ENCODE peak calls at places on chromosomes 2 and 18, in six cellular contexts. H is foreskin fibroblast, B is epithelial cell of proximal tubule, R is SK-N-SH, S is ovary, C is neural progenitor cell. O is an unnamed sample.

GRCh38 chr2:3292416-3292815 is 85.2 kb downstream of the EIPR1 start:
- DNase-seq in B (no peak), H (no peak), S (peak), R (peak), C (no peak), O (no peak)

GRCh38 chr2:922230-922629 is 28.4 kb upstream of the SNTG2 start:
- DNase-seq in C (no peak), S (no peak), H (no peak), B (no peak), R (no peak), O (no peak)

GRCh38 chr2:64313311-64313710 is 140.7 kb upstream of the LGALSL start:
- DNase-seq in S (no peak), B (no peak), H (no peak), R (no peak), C (no peak), O (no peak)

GRCh38 chr2:38178556-38179419 is 102.8 kb upstream of the CYP1B1 start:
- DNase-seq in C (no peak), R (no peak), H (peak), S (no peak), B (peak), O (no peak)

GRCh38 chr2:42252464-42252863 is 83.3 kb downstream of the EML4 start:
- DNase-seq in B (no peak), R (no peak), C (peak), H (no peak), S (no peak), O (no peak)

GRCh38 chr2:233387667-233388528 is 33.6 kb downstream of the DGKD start:
- DNase-seq in R (peak), B (peak), S (peak), C (no peak), H (peak), O (peak)

GRCh38 chr2:192236136-192236535 is 41.4 kb upstream of the TMEFF2 start:
- DNase-seq in H (peak), B (no peak), S (no peak), R (no peak), C (no peak), O (peak)

GRCh38 chr2:212124597-212124996 is 414.0 kb downstream of the ERBB4 start:
- DNase-seq in H (no peak), R (no peak), S (no peak), C (peak), B (no peak), O (no peak)

GRCh38 chr2:237299897-237300296 is 114.1 kb downstream of the COL6A3 start:
- DNase-seq in S (no peak), B (peak), H (peak), C (no peak), R (no peak), O (peak)

GRCh38 chr2:196718394-196718793 is 78.9 kb downstream of the CCDC150 start:
- DNase-seq in C (no peak), B (no peak), S (no peak), R (no peak), H (peak), O (no peak)

GRCh38 chr18:3554091-3554601 is 104.2 kb downstream of the TGIF1 start:
- DNase-seq in H (peak), C (peak), S (no peak), B (no peak), R (no peak), O (no peak)

GRCh38 chr2:172200495-172201085 is 97.9 kb upstream of the DLX2 start:
- DNase-seq in B (no peak), S (no peak), H (peak), C (peak), R (no peak), O (no peak)

GRCh38 chr18:44153976-44154375 is 526.7 kb upstream of the SETBP1 start:
- DNase-seq in R (no peak), S (no peak), H (no peak), C (no peak), B (no peak), O (no peak)

GRCh38 chr2:64359176-64359891 is 94.6 kb upstream of the LGALSL start:
- DNase-seq in H (peak), S (no peak), R (no peak), C (no peak), B (no peak), O (peak)

GRCh38 chr2:240990726-240991377 is 7.6 kb upstream of the SNED1 start:
- DNase-seq in C (no peak), H (no peak), B (no peak), S (peak), R (no peak), O (no peak)

GRCh38 chr18:10760986-10761385 is 235.2 kb downstream of the NAPG start:
- DNase-seq in B (no peak), R (no peak), S (no peak), C (no peak), H (no peak), O (no peak)

GRCh38 chr2:238938460-238939055 is 90.7 kb downstream of the TWIST2 start:
- DNase-seq in H (peak), B (no peak), S (peak), C (no peak), R (no peak), O (peak)

GRCh38 chr2:3959372-3959771 is 256.0 kb downstream of the DCDC2C start:
- DNase-seq in S (no peak), C (peak), H (peak), B (no peak), R (peak), O (no peak)

GRCh38 chr18:22108674-22109073 is 60.7 kb upstream of the GATA6 start:
- DNase-seq in S (no peak), H (no peak), B (no peak), C (no peak), R (no peak), O (no peak)

GRCh38 chr2:212364586-212364985 is 174.0 kb downstream of the ERBB4 start:
- DNase-seq in S (no peak), C (no peak), B (no peak), R (no peak), H (no peak), O (no peak)

GRCh38 chr2:120614901-120615300 is 120.8 kb upstream of the GLI2 start:
- DNase-seq in R (no peak), S (no peak), B (no peak), C (no peak), H (no peak), O (no peak)

GRCh38 chr2:120613742-120614481 is 121.8 kb upstream of the GLI2 start:
- DNase-seq in C (no peak), B (no peak), S (peak), H (peak), R (no peak), O (peak)

GRCh38 chr2:120616261-120616660 is 119.4 kb upstream of the GLI2 start:
- DNase-seq in B (no peak), H (no peak), C (no peak), R (no peak), S (no peak), O (no peak)

GRCh38 chr2:120619579-120619978 is 116.1 kb upstream of the GLI2 start:
- DNase-seq in H (no peak), B (no peak), S (no peak), C (no peak), R (no peak), O (no peak)

DNA sequence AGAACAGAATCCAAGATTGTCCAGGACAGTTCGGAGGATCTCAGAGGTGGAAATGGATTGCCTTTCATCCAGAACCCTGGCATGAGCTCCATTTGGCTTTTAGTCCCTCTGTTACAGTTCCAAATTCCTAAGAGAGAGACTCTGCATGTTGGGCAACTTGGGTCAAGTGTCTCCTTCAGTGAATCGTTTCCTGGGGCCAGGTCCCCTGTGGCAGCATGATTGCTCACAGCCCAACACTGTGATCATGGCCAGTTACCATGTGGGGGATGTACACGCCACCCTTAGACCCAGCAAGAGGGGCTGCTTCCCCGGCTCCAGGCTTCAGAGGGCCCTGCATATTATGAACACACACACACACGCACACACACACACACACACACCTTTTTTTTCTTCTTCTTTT is 118.6 kb upstream of the GLI2 start:
- DNase-seq in H (peak), B (no peak), S (no peak), C (no peak), R (no peak), O (no peak)
- TF ChIP-seq CTCF in H (no peak), B (no peak), S (no peak), C (no peak), R (no peak), O (no peak)

DNA sequence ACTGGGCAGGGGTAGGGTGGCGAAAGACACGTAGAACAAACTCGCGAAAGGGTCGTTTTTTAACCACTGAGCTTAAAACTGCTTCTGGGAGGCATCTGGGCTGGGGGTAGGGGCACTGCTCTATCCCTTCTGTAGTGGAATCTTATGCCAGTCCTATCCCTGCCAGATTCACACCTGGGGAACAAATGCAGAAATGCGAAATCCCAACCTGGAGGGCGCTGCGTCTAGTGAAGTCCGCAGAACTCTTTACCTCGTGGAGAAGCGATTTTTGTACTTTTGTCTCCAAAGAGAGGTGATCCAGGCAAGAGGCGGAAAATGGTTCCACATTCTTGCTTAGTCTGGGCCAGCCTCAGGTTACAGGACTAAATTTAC is 10.3 kb downstream of the TBR1 start:
- DNase-seq in R (peak), S (no peak), B (no peak), C (peak), H (no peak), O (no peak)
- H3K4me3 ChIP-seq in R (no peak), S (no peak), B (no peak), C (peak), H (no peak), O (no peak)

GRCh38 chr2:68757081-68757480 is 22.5 kb downstream of the ARHGAP25 start:
- DNase-seq in S (no peak), B (no peak), C (no peak), R (no peak), H (no peak), O (no peak)
- TF ChIP-seq CTCF in S (no peak), B (no peak), C (no peak), R (no peak), H (no peak), O (no peak)

DNA sequence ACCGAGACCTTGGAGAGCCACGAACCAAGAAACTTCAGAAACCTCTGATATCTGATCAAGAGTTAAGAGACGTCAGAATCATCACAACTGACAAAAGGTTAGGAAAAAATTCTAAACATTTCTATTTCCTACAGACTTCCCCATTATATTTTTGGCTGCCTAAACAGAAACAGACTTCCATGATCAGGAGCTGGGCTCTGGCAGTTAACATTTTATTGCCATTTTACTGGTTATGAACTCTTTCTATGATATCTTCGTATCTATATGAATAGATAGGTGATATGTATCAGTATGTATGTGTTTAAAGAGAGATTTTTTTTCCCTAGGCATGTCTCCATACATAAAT is 31.1 kb upstream of the PPP1R1C start:
- DNase-seq in R (no peak), S (no peak), H (no peak), B (no peak), C (no peak), O (no peak)
- H3K4me3 ChIP-seq in R (peak), S (no peak), H (peak), B (peak), C (peak), O (no peak)

GRCh38 chr2:26246818-26247217 is 2.1 kb downstream of the HADHB start:
- DNase-seq in R (no peak), C (no peak), B (no peak), S (no peak), H (peak), O (no peak)

GRCh38 chr2:26245231-26245732 is 543 bp downstream of the HADHB start:
- DNase-seq in H (peak), B (no peak), R (peak), S (no peak), C (peak), O (no peak)

GRCh38 chr2:26245810-26246209 is 1.1 kb downstream of the HADHB start:
- DNase-seq in H (peak), C (no peak), B (no peak), S (no peak), R (no peak), O (no peak)

GRCh38 chr2:26243643-26244478 is 571 bp downstream of the HADHA start:
- DNase-seq in B (no peak), C (peak), H (peak), S (no peak), R (peak), O (no peak)

GRCh38 chr2:26244479-26245230 is at the start of the genes HADHA and HADHB:
- DNase-seq in R (peak), S (peak), H (peak), B (peak), C (peak), O (peak)
- TF ChIP-seq CTCF in R (peak), S (no peak), H (peak), B (no peak), C (peak), O (no peak)

GRCh38 chr2:101983486-101983885 is 8.3 kb upstream of the IL1R2 start:
- DNase-seq in B (peak), S (no peak), H (peak), C (no peak), R (no peak), O (no peak)
- H3K4me3 ChIP-seq in B (no peak), S (no peak), H (no peak), C (no peak), R (no peak), O (no peak)

GRCh38 chr2:20193185-20193584 is 31.7 kb downstream of the SDC1 start:
- DNase-seq in S (no peak), R (no peak), C (no peak), H (no peak), B (no peak), O (no peak)

GRCh38 chr2:20190170-20190569 is 34.8 kb downstream of the SDC1 start:
- DNase-seq in C (no peak), H (no peak), B (no peak), R (no peak), S (no peak), O (no peak)

GRCh38 chr2:20192781-20193180 is 32.1 kb downstream of the SDC1 start:
- DNase-seq in H (no peak), C (no peak), S (no peak), B (no peak), R (no peak), O (no peak)

GRCh38 chr2:20190862-20191713 is 33.8 kb downstream of the SDC1 start:
- DNase-seq in H (peak), C (peak), B (no peak), S (no peak), R (no peak), O (no peak)

DNA sequence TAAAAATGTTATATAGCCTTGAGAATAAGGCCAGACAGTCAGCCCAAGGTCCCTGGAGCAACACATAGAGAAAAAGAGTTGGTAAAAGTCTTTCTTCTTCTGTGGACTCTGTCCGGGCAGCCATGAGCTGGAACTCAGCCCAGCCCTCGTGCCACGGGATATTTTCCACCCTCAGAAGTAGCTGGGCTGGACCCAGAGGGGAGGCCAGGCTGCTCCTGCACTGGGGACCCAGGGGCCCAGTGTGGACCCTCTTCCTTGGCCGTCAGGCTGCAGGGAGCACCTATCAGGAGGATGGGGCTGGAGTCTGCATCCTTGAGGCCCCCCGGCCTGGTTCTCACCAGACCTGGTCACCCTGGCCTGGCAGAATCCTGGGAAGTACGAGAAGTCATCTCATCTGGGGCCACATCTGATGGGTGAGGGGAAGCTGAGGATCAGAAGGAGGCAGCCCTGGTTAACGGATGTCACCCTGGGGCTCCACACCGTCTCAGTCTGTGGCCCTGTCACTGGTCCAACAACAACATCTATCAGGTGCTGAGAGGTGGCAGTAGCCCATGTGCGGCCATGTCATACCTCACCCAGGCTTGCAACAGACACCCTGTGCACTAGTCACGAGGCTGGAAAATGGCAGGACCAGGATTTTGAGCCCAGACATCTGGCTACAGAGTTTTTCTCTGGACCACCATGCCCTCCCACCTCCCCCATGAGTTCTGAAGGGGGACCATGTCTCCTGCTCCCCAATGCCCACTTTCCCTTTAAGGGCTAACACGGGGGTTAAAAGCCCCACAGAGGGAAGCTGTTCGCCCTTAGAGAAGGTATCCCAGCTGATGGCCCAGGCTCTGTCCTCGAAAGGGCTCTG is 33.0 kb downstream of the SDC1 start:
- DNase-seq in B (no peak), H (no peak), S (no peak), R (no peak), C (no peak), O (no peak)
- TF ChIP-seq CTCF in B (no peak), H (no peak), S (no peak), R (no peak), C (no peak), O (no peak)

DNA sequence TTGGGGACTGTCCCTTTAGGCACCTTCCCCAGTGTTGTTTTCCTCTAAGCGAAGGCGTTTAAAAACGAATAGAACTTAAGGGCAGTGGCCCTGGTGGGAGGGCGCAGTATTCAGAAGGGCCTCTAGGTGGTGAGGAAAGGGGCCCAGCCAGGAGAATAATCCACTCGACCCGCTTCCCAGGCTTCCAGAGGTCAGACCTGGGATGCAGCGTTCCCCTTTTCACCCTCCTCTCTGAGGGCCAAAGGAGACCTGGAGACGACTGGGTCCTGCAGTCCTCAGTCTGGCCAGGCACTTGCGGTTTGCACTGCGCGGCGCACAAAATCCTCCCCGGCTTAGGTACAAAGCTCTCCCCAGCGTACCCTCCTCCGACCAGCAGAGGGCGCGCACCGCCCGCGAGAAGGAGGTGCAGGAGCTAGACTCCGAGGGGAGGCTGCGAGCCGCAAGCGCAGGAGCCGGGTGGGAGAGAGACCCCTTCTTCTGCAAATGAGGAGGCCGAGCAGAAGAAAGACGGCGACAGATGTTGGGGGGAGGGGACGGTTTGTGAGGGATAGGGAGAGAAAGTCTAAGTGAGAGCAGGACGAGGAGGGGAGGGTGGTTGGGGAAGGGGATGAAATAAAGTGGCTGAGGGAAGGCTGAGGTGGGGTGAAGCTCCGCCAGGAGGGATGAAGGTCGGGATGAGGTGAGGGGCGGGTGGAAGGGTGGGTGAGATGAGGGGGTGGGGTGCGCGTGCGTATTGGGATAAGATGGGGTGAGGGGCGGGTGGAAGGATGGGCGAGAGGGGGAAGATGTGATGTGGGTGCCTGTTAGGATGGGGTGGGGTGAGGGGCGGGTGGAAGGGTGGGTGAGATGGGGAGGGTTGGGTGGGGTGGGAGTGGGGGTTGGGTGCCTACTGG is 4.9 kb downstream of the FEV start:
- DNase-seq in C (peak), B (peak), H (peak), S (peak), R (peak), O (peak)
- H3K4me3 ChIP-seq in C (peak), B (peak), H (peak), S (no peak), R (peak), O (no peak)

GRCh38 chr2:227030789-227031188 is 133.2 kb downstream of the COL4A4 start:
- DNase-seq in C (no peak), S (no peak), R (no peak), B (no peak), H (no peak), O (no peak)

GRCh38 chr2:227031379-227031778 is 132.6 kb downstream of the COL4A4 start:
- DNase-seq in S (no peak), H (no peak), B (no peak), R (no peak), C (no peak), O (no peak)

GRCh38 chr2:227035678-227036077 is 128.3 kb downstream of the COL4A4 start:
- DNase-seq in C (no peak), R (peak), H (no peak), B (no peak), S (no peak), O (no peak)

GRCh38 chr2:227036527-227036926 is 127.5 kb downstream of the COL4A4 start:
- DNase-seq in C (no peak), R (no peak), B (no peak), S (no peak), H (no peak), O (no peak)

DNA sequence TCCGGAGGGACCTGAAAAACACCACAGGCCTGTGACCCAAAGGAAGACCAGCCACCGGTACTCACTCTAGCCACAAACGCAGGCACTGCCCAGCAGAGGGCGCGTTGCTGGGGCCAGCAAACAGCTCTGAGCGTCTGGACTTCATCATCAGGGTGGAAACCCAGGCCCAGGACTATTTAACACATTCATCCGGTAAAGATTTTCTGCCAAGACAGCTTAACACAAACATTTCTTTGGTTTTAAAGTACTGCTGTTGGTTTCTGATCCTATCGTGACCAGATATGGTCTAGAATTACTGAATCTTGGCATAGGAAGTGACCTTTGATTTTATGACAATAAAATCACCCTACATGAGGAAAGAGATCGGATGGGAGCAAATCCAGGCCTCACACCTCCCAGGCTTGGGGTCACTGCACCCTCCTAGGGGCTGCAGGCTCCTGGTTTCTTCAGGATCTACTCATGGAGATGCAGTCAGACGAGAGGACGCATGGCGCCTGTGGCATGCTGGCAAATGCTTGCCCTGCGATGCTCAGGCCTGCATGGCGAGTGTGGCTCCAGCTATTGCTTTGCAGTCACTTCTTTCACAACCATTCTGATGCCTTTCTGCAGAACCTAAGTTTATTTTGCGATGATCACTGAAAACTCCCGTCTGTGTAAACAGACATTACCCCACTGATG is 130.4 kb downstream of the COL4A4 start:
- DNase-seq in H (peak), S (no peak), R (peak), C (peak), B (no peak), O (peak)
- TF ChIP-seq CTCF in H (peak), S (no peak), R (peak), C (peak), B (peak), O (peak)

O was measured in HFF-Myc.